ENCODE peak calls at places on chromosomes 7 and 10, in six cellular contexts. V is GM12865, H is kidney, T is astrocyte of the spinal cord, O is AG04450, M is GM23338. D is an unnamed sample.

GRCh38 chr7:155201325-155202087 is 96.2 kb upstream of the INSIG1 start:
- DNase-seq in V (no peak), H (no peak), T (no peak), O (no peak), M (no peak), D (no peak)

GRCh38 chr10:106511917-106512316 is 652.6 kb downstream of the SORCS1 start:
- DNase-seq in V (no peak), H (no peak), T (no peak), O (no peak), M (no peak), D (no peak)

GRCh38 chr10:132162021-132162531 is 24.7 kb upstream of the DPYSL4 start:
- DNase-seq in V (no peak), H (no peak), T (no peak), O (no peak), M (no peak), D (no peak)

GRCh38 chr7:157673573-157673972 is 336.8 kb downstream of the DNAJB6 start:
- DNase-seq in V (no peak), H (no peak), T (no peak), O (no peak), M (no peak), D (no peak)

GRCh38 chr7:121547341-121548092 is 151.4 kb upstream of the FAM3C start:
- DNase-seq in V (peak), H (no peak), T (peak), O (peak), M (peak), D (peak)

GRCh38 chr7:32034052-32034451 is 36.2 kb downstream of the PDE1C start:
- DNase-seq in V (no peak), H (no peak), T (no peak), O (no peak), M (peak), D (no peak)

GRCh38 chr10:86556532-86556931 is 34.9 kb upstream of the WAPL start:
- DNase-seq in V (no peak), H (no peak), T (no peak), O (no peak), M (no peak), D (no peak)

GRCh38 chr7:75884401-75884800 is 5.6 kb downstream of the RHBDD2 start:
- DNase-seq in V (no peak), H (no peak), T (no peak), O (no peak), M (no peak), D (no peak)

GRCh38 chr7:102289051-102289450 is 2.4 kb downstream of the SH2B2 start:
- DNase-seq in V (peak), H (no peak), T (no peak), O (no peak), M (no peak), D (peak)

GRCh38 chr7:137652721-137653120 is 194.1 kb downstream of the DGKI start:
- DNase-seq in V (no peak), H (no peak), T (peak), O (no peak), M (no peak), D (no peak)

GRCh38 chr7:35386082-35386815 is 132.3 kb upstream of the TBX20 start:
- DNase-seq in V (no peak), H (no peak), T (no peak), O (no peak), M (no peak), D (no peak)

GRCh38 chr7:25786958-25787730 is 364.9 kb upstream of the NFE2L3 start:
- DNase-seq in V (no peak), H (no peak), T (no peak), O (no peak), M (no peak), D (no peak)

GRCh38 chr7:7352845-7353244 is 170.5 kb downstream of the C1GALT1 start:
- DNase-seq in V (no peak), H (no peak), T (no peak), O (no peak), M (peak), D (no peak)

GRCh38 chr7:63096141-63096540 is 902.5 kb upstream of the ZNF722 start:
- DNase-seq in V (no peak), H (no peak), T (no peak), O (no peak), M (no peak), D (no peak)

GRCh38 chr10:116801658-116802057 is 47.6 kb upstream of the ENO4 start:
- DNase-seq in V (no peak), H (no peak), T (no peak), O (no peak), M (no peak), D (no peak)

GRCh38 chr7:26857534-26858228 is 6.7 kb downstream of the SKAP2 start:
- DNase-seq in V (no peak), H (peak), T (peak), O (peak), M (peak), D (no peak)

GRCh38 chr10:97138174-97138573 is 47.6 kb downstream of the SLIT1 start:
- DNase-seq in V (no peak), H (peak), T (no peak), O (no peak), M (peak), D (no peak)
- TF ChIP-seq CTCF in V (peak), H (no peak), T (no peak), O (no peak), M (peak), D (peak)

DNA sequence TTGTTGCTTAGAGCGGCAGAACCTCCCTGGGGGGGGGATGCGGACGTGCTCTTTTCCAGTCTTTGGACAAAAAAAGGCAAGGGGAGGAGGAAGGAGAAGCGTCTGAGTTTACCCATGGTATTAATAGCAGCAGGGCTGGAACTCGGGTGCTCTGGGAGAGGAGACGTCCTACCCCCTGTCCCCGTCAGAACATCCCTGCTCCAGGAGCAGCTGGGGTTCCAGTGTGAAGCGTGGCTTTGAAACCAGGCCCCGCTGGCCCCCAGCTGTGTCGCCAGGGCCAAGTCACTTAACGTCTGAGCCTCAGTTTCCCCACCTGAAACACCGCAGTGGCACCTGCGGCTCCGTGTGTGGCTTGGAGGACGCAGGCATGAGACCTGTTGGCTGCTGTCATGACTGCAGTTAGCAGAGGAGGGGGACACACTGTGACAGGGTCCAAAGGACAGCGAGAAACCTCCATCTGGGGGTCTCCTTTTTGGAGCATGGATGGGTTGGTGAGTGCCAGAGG is 1.4 kb downstream of the AMZ1 start:
- DNase-seq in V (no peak), H (no peak), T (no peak), O (no peak), M (no peak), D (no peak)
- H3K4me3 ChIP-seq in V (peak), H (no peak), T (no peak), O (no peak), M (no peak), D (peak)

DNA sequence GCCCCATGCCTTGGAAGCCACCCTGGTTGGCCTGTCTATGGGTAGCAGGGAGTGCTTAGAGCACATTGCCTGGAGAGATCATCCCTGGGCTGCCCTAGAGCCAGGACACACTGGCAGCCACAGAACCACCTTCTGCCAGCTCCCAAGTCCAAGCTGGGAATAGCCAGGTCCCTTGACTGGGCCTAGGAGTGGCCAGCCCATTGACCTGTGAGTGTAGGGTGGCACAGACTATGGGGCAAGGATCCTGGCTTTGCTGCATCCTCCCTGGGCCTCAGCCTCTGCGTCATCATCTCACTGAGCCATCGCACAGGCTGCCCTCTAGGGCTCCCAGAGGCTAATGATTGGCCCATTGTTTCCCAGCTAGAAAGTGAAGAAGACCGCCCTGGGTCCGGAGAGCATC is 7.0 kb downstream of the AQP1 start:
- DNase-seq in V (no peak), H (peak), T (no peak), O (no peak), M (no peak), D (no peak)
- TF ChIP-seq CTCF in V (no peak), H (no peak), T (no peak), O (no peak), M (no peak), D (no peak)

GRCh38 chr10:18328941-18329340 is 188.7 kb downstream of the CACNB2 start:
- DNase-seq in V (no peak), H (no peak), T (no peak), O (no peak), M (no peak), D (no peak)

GRCh38 chr10:18332484-18332883 is 192.3 kb downstream of the CACNB2 start:
- DNase-seq in V (no peak), H (no peak), T (no peak), O (no peak), M (no peak), D (no peak)

GRCh38 chr10:18333616-18334015 is 193.4 kb downstream of the CACNB2 start:
- DNase-seq in V (no peak), H (no peak), T (no peak), O (no peak), M (no peak), D (no peak)

GRCh38 chr10:18332048-18332447 is 191.8 kb downstream of the CACNB2 start:
- DNase-seq in V (no peak), H (no peak), T (no peak), O (no peak), M (no peak), D (no peak)

GRCh38 chr10:18334116-18334867 is 194.1 kb downstream of the CACNB2 start:
- DNase-seq in V (no peak), H (no peak), T (no peak), O (no peak), M (peak), D (no peak)
- H3K4me3 ChIP-seq in V (no peak), H (peak), T (no peak), O (peak), M (no peak), D (no peak)

D was measured in GM12864.